ENCODE peak calls at places on chromosomes 2 and 18, in five cellular contexts. I, F, E, T and A are unnamed samples.

GRCh38 chr18:8046421-8046820 is 479.3 kb downstream of the PTPRM start:
- DNase-seq in I (no peak), F (no peak), E (no peak), T (no peak), A (no peak)

GRCh38 chr2:163182764-163183354 is 344.3 kb upstream of the KCNH7 start:
- DNase-seq in I (no peak), F (no peak), E (peak), T (no peak), A (peak)

GRCh38 chr2:19235308-19235707 is 123.1 kb downstream of the OSR1 start:
- DNase-seq in I (peak), F (peak), E (peak), T (no peak), A (peak)

GRCh38 chr18:73881396-73881795 is 266.2 kb downstream of the FBXO15 start:
- DNase-seq in I (no peak), F (no peak), E (no peak), T (no peak), A (no peak)

GRCh38 chr2:118309201-118310015 is 221.1 kb downstream of the INSIG2 start:
- DNase-seq in I (no peak), F (no peak), E (no peak), T (no peak), A (no peak)

GRCh38 chr2:181178823-181179412 is 198.5 kb downstream of the UBE2E3 start:
- DNase-seq in I (no peak), F (no peak), E (peak), T (no peak), A (peak)

GRCh38 chr2:235394278-235394828 is 99.5 kb upstream of the AGAP1 start:
- DNase-seq in I (peak), F (no peak), E (peak), T (no peak), A (peak)

GRCh38 chr2:9771481-9772017 is 71.7 kb upstream of the TAF1B start:
- DNase-seq in I (peak), F (peak), E (no peak), T (no peak), A (peak)

GRCh38 chr2:7089284-7089683 is 172.1 kb downstream of the RNF144A start:
- DNase-seq in I (no peak), F (no peak), E (no peak), T (no peak), A (no peak)

GRCh38 chr2:37376421-37377186 is 32.2 kb downstream of the QPCT start:
- DNase-seq in I (peak), F (no peak), E (peak), T (no peak), A (peak)

GRCh38 chr2:101981484-101981883 is 10.3 kb upstream of the IL1R2 start:
- DNase-seq in I (no peak), F (no peak), E (no peak), T (no peak), A (no peak)

GRCh38 chr2:222024934-222025890 is 273.6 kb downstream of the PAX3 start:
- DNase-seq in I (peak), F (no peak), E (peak), T (no peak), A (peak)
- TF ChIP-seq CTCF in I (peak), F (peak), E (peak), T (no peak), A (peak)

DNA sequence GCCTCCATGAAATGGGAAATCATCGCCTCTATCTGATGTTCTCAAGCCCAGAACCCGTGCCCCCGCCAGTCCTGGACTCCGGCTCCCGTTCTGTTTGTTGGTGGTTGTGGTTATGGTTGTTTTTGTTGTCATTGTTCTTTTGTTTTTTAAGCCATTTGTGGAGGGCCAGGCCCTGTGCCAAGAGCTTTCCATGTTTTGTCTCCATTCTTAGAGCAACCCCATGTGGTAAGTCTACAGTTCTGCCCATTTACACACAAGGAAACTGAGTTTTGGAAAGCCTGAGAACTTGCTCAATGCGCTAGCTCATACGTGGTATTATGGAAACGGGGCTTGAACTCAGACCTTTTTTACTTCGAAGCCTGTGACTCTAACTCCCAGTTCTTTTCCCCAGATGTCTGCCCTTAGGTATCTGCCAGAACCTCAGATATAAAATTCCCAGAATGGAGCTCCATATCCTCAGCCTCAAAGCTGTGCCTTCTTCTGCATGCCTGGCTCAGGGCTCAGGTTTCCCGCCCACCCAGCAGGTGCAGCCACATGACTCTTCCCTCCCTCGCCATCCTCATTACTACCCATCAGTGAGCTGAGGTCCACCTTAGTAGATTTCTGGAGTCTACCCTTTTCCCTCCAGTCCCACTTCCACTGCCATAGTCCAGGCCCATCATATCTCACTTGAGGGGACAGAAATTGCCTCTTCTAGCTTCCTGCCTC is 194.1 kb downstream of the KLHL29 start:
- DNase-seq in I (no peak), F (no peak), E (no peak), T (no peak), A (no peak)
- TF ChIP-seq CTCF in I (no peak), F (no peak), E (no peak), T (no peak), A (no peak)

DNA sequence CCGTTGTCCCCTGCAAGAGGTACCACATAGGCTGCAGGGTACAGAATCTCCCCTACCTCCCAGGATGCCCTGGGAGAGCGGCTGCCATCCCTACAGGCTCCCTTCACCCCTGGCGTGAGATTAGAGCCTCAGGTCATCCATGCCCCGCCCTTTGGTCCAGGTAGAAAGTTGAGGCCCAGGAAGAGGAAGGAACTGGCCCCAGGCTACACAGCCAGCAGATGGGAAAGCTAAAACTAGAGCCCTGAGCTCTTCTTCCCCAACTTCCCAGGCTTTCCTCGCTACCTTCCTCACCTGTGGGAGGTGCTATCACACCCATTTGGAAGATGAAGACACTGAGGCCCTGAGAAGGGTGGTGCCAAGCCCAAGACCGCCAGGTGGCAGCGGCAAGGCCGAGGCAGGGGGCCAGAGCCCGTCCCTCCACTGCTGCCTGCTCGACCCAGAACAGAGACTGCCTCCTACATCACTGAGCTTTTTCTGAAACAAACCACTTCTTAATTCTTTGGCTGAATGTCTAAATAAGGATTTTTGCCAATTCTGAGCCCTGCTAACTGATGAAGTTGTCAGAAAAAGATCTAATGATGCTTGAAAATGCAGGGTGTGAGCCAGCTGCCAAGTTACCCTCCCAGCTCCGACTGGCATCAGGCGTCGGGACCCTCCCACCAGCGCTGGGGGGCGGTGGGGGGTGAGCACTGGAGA is 25.7 kb downstream of the CIB4 start:
- DNase-seq in I (no peak), F (no peak), E (no peak), T (no peak), A (peak)
- TF ChIP-seq CTCF in I (no peak), F (no peak), E (no peak), T (no peak), A (peak)

GRCh38 chr2:86672027-86672545 is 48.0 kb upstream of the RMND5A start:
- DNase-seq in I (no peak), F (no peak), E (no peak), T (no peak), A (no peak)
- TF ChIP-seq CTCF in I (no peak), F (no peak), E (no peak), T (no peak), A (no peak)

GRCh38 chr2:139034064-139034463 is 253.9 kb upstream of the NXPH2 start:
- DNase-seq in I (no peak), F (no peak), E (no peak), T (no peak), A (no peak)

GRCh38 chr2:139033300-139033699 is 253.1 kb upstream of the NXPH2 start:
- DNase-seq in I (peak), F (no peak), E (peak), T (no peak), A (peak)

GRCh38 chr2:139031722-139032121 is 251.5 kb upstream of the NXPH2 start:
- DNase-seq in I (peak), F (no peak), E (peak), T (no peak), A (peak)
- TF ChIP-seq CTCF in I (peak), F (no peak), E (no peak), T (no peak), A (no peak)

DNA sequence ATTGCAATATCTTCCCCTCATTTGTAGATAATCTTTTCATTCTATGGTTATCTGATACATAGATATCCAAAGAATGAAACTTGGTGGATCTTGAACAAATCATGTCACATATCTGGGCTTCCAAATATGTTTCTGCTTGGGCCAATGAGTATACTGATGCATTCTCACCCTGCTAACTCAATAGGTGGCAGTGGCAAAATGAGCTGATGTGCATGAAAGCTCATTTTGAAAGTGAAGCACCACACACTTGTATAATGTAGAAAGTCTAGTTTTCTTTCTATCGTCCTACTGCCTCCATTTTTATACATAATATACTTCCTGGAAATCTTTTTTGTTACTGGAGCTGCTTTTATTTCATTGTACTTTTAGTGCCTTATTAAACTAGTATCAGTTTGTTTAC is 208.2 kb downstream of the PRKCE start:
- DNase-seq in I (no peak), F (no peak), E (no peak), T (no peak), A (no peak)
- TF ChIP-seq CTCF in I (no peak), F (no peak), E (no peak), T (no peak), A (no peak)

GRCh38 chr2:132678498-132678897 is 8.5 kb upstream of the LYPD1 start:
- DNase-seq in I (no peak), F (no peak), E (no peak), T (no peak), A (no peak)

GRCh38 chr2:132670961-132671781 is 1.2 kb upstream of the LYPD1 start:
- DNase-seq in I (peak), F (no peak), E (peak), T (no peak), A (peak)

GRCh38 chr2:132677661-132678060 is 7.7 kb upstream of the LYPD1 start:
- DNase-seq in I (no peak), F (no peak), E (no peak), T (no peak), A (peak)

GRCh38 chr2:132681766-132682165 is 11.8 kb upstream of the LYPD1 start:
- DNase-seq in I (no peak), F (no peak), E (no peak), T (no peak), A (no peak)

GRCh38 chr2:132676999-132677398 is 7.0 kb upstream of the LYPD1 start:
- DNase-seq in I (no peak), F (no peak), E (no peak), T (no peak), A (no peak)
- TF ChIP-seq CTCF in I (peak), F (no peak), E (no peak), T (no peak), A (peak)

GRCh38 chr2:195489101-195489500 is 167.9 kb upstream of the SLC39A10 start:
- DNase-seq in I (no peak), F (no peak), E (no peak), T (no peak), A (no peak)
- TF ChIP-seq CTCF in I (no peak), F (no peak), E (no peak), T (no peak), A (no peak)